ENCODE peak calls at places on chromosomes 3 and 15, in nine cellular contexts. B, A, J, L, H, F, I, N and Z are unnamed samples.

GRCh38 chr3:72149645-72150044 is 364.7 kb upstream of the PROK2 start:
- DNase-seq in N (no peak), L (no peak), H (no peak), J (no peak), I (no peak), A (no peak), F (no peak), B (no peak), Z (no peak)

GRCh38 chr3:73055583-73056364 is 5.7 kb upstream of the EBLN2 start:
- DNase-seq in I (no peak), J (peak), F (no peak), A (no peak), B (no peak), L (no peak), N (no peak), H (no peak), Z (no peak)

GRCh38 chr3:113829576-113830354 is 8.8 kb upstream of the GRAMD1C start:
- DNase-seq in I (no peak), J (no peak), H (no peak), A (no peak), F (no peak), B (no peak), N (no peak), L (no peak), Z (no peak)

GRCh38 chr15:95227235-95227634 is 995.9 kb downstream of the MCTP2 start:
- DNase-seq in N (no peak), L (no peak), I (no peak), A (no peak), B (no peak), F (no peak), H (no peak), J (no peak), Z (no peak)

GRCh38 chr3:124928333-124929202 is 6.0 kb downstream of the MUC13 start:
- DNase-seq in F (peak), L (peak), N (no peak), B (peak), H (peak), J (peak), A (peak), I (peak), Z (peak)

GRCh38 chr3:150059729-150060128 is 89.0 kb upstream of the PFN2 start:
- DNase-seq in L (no peak), A (peak), H (no peak), I (no peak), N (no peak), F (no peak), J (no peak), B (no peak), Z (no peak)

GRCh38 chr3:184582583-184582982 is 21.0 kb downstream of the EPHB3 start:
- DNase-seq in L (no peak), N (no peak), I (peak), H (no peak), B (no peak), F (peak), J (peak), A (no peak), Z (no peak)

GRCh38 chr3:64368163-64369025 is 143.1 kb upstream of the PRICKLE2 start:
- DNase-seq in A (no peak), J (no peak), N (no peak), I (no peak), H (no peak), F (no peak), B (no peak), L (no peak), Z (no peak)

GRCh38 chr3:23712656-23713559 is 92.8 kb upstream of the UBE2E1 start:
- DNase-seq in I (peak), N (no peak), L (no peak), H (no peak), A (peak), J (peak), B (no peak), F (peak), Z (peak)

GRCh38 chr15:51798281-51798680 is 31.2 kb upstream of the TMOD3 start:
- DNase-seq in J (no peak), H (no peak), L (no peak), B (no peak), I (no peak), F (no peak), N (no peak), A (no peak), Z (no peak)

GRCh38 chr3:47250309-47251060 is 32.1 kb downstream of the KIF9 start:
- DNase-seq in F (peak), H (peak), N (no peak), L (no peak), J (peak), B (no peak), A (no peak), I (no peak), Z (no peak)

GRCh38 chr3:185824467-185825378 is at the start of gene IGF2BP2:
- DNase-seq in I (peak), J (peak), N (peak), B (peak), H (peak), F (peak), A (peak), L (peak), Z (peak)

GRCh38 chr3:46857485-46858341 is 5.5 kb downstream of the MYL3 start:
- DNase-seq in H (no peak), I (no peak), L (no peak), N (peak), B (no peak), A (no peak), J (no peak), F (no peak), Z (no peak)

GRCh38 chr3:23859012-23859743 is 53.4 kb downstream of the UBE2E1 start:
- DNase-seq in N (no peak), B (no peak), H (no peak), J (no peak), L (no peak), I (no peak), A (no peak), F (no peak), Z (no peak)

GRCh38 chr15:44082558-44083151 is 112.4 kb downstream of the FRMD5 start:
- DNase-seq in B (no peak), I (no peak), H (no peak), A (peak), L (no peak), F (no peak), J (no peak), N (no peak), Z (no peak)

GRCh38 chr3:120153294-120153693 is 59.0 kb upstream of the GSK3B start:
- DNase-seq in N (no peak), F (peak), J (no peak), H (no peak), I (no peak), L (no peak), A (peak), B (no peak), Z (peak)

GRCh38 chr3:39098473-39099000 is 8.9 kb downstream of the GORASP1 start:
- DNase-seq in L (no peak), B (no peak), F (no peak), J (no peak), I (no peak), H (no peak), A (no peak), N (peak), Z (no peak)

GRCh38 chr3:195209836-195210551 is 61.0 kb downstream of the XXYLT1 start:
- DNase-seq in F (no peak), B (no peak), A (no peak), J (no peak), L (no peak), H (peak), N (peak), I (peak), Z (peak)

GRCh38 chr3:12015627-12016026 is 11.4 kb downstream of the SYN2 start:
- DNase-seq in F (no peak), H (no peak), N (no peak), B (no peak), I (no peak), A (no peak), L (no peak), J (no peak), Z (no peak)

GRCh38 chr15:38226867-38227266 is 25.8 kb upstream of the SPRED1 start:
- DNase-seq in A (peak), L (no peak), H (peak), I (no peak), B (peak), F (peak), N (no peak), J (no peak), Z (peak)

GRCh38 chr3:63951901-63952594 is 39.9 kb upstream of the SCAANT1 start:
- DNase-seq in B (no peak), I (no peak), A (no peak), H (no peak), N (no peak), L (no peak), F (no peak), J (no peak), Z (no peak)

GRCh38 chr3:78368576-78369345 is 1328.9 kb downstream of the ROBO2 start:
- DNase-seq in H (no peak), A (no peak), L (no peak), F (no peak), I (no peak), B (no peak), N (no peak), J (no peak), Z (no peak)

GRCh38 chr15:85411992-85412538 is 31.7 kb downstream of the AKAP13 start:
- DNase-seq in N (no peak), H (no peak), J (no peak), L (no peak), I (no peak), B (no peak), A (peak), F (no peak), Z (no peak)

GRCh38 chr3:196208942-196209695 is 2.1 kb downstream of the ZDHHC19 start:
- DNase-seq in I (no peak), B (no peak), F (no peak), J (no peak), A (no peak), N (no peak), H (no peak), L (no peak), Z (no peak)

DNA sequence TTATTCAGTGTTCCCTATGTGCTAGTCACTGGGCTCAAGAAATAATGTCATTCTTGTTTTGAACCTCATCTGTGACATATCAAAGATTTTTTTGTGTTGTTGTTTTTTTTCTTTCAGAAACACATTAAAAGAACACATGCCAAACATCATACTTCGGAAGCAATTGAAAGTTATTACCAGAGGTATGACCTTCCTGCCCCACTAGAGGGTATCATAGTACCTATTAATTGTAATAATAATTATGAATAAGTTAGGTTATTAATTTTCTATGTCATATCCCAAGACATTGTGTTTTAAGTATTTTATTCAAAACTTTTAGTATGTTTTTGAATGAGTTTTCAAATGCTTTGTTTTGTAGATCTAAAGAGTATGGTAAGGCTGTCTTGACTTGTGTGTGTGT is 65.7 kb downstream of the CDIN1 start:
- DNase-seq in J (no peak), B (no peak), F (no peak), N (no peak), A (no peak), I (no peak), H (no peak), L (no peak), Z (no peak)
- TF ChIP-seq CTCF in J (no peak), B (peak), F (no peak), N (no peak), A (peak), I (no peak), H (no peak), L (no peak), Z (peak)

DNA sequence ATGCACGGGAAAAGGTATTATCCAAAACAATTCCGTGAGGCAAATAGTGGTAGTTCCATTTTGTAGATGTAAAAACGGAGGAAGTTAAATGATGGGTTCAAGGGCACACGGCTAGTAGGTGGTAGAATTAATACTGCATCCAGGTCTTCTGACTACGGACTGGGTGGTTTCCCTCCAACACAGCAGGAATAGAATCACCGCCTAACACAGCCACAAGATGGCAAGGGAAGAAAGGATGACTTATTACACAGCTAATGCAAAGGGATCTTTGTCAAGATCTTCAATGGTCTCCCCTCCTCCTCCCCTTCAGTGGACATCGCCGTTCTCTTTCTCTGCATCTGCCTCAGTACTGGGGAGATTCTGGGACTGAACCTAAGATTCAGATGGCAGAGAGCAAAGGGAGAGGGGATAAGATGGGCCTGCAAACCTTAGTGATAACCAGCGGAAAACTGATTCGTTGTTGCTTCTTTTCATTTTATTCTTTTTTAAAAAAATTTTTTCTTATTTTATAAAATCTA is 574 bp upstream of the TOPBP1 start:
- DNase-seq in N (no peak), F (peak), H (peak), A (peak), B (no peak), I (no peak), L (no peak), J (peak), Z (no peak)
- TF ChIP-seq CTCF in N (no peak), F (peak), H (no peak), A (no peak), B (no peak), I (no peak), L (no peak), J (peak), Z (no peak)

GRCh38 chr15:25438601-25439455 is at the start of gene UBE3A:
- DNase-seq in J (peak), B (peak), I (peak), A (peak), F (peak), N (peak), L (peak), H (peak), Z (peak)
- TF ChIP-seq CTCF in J (peak), B (no peak), I (no peak), A (peak), F (peak), N (no peak), L (no peak), H (peak), Z (peak)

DNA sequence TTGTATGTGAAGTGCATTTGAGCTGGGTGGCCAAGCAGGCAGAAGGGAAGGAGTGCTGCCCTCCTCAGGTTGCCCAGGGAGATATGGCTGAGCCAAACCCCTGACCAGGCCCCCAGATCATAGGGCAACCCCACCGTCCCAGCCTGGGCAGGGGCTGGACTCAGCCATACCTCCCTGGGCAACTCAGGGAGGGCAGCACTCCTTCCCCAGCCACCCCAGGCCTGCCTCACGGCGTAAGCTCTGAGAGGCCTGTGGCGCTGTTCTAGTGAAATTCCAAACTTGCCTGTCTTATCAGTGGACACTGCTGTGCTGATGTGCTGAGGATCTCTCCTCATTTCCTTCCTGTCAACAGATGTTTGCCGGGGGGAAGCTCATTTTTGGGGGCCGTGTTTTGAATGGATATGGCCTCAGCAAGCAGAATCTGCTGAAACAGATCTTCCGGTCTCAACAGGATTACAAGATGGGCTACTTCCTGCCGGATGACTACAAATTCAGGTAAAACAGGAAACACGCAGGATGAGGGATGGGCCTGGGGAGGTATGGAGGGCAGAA is 57.6 kb upstream of the FGD5 start:
- DNase-seq in I (no peak), H (no peak), L (no peak), B (no peak), A (no peak), N (no peak), J (peak), F (no peak), Z (no peak)
- TF ChIP-seq CTCF in I (no peak), H (no peak), L (no peak), B (no peak), A (no peak), N (no peak), J (peak), F (no peak), Z (no peak)

GRCh38 chr3:157354722-157355121 is 81.9 kb upstream of the PTX3 start:
- DNase-seq in L (no peak), H (peak), B (no peak), I (no peak), N (no peak), F (no peak), A (no peak), J (no peak), Z (no peak)
- TF ChIP-seq CTCF in L (no peak), H (no peak), B (peak), I (no peak), N (no peak), F (peak), A (peak), J (peak), Z (peak)

GRCh38 chr15:59746777-59747176 is 57.7 kb upstream of the BNIP2 start:
- DNase-seq in J (no peak), N (no peak), H (no peak), F (no peak), B (no peak), A (no peak), I (no peak), L (no peak), Z (no peak)

GRCh38 chr15:59751552-59752413 is 62.7 kb upstream of the BNIP2 start:
- DNase-seq in A (no peak), H (no peak), N (no peak), I (no peak), B (no peak), L (no peak), F (no peak), J (no peak), Z (no peak)
- TF ChIP-seq CTCF in A (peak), H (no peak), N (no peak), I (no peak), B (peak), L (no peak), F (peak), J (peak), Z (no peak)

DNA sequence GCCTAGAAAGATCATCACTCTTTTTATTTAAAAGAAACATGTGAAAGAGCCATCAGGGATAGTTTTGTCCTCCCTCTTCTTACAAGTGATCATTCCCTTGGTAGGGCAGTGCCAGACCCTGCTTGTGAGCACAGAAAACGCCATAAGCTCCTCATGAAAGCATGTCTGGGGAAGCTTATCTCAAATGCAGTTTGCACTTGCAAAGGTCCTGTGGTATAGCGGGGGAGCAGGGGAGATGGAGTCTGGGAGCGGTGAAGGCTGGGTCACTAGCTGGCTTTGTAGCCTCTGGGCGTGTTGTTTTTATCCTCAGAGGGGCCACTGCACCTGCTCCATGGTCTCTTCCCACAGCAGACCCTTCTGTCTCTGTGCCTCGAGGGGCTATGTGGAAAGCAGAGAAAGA is 141.9 kb downstream of the IGF1R start:
- DNase-seq in I (no peak), F (no peak), L (no peak), B (no peak), N (no peak), J (no peak), H (no peak), A (no peak), Z (no peak)
- TF ChIP-seq CTCF in I (no peak), F (no peak), L (no peak), B (no peak), N (no peak), J (no peak), H (no peak), A (no peak), Z (no peak)

GRCh38 chr3:134249442-134249841 is 1.2 kb downstream of the RYK start:
- DNase-seq in A (no peak), I (no peak), N (no peak), F (no peak), J (no peak), H (no peak), L (no peak), B (no peak), Z (no peak)
- TF ChIP-seq CTCF in A (no peak), I (no peak), N (no peak), F (no peak), J (no peak), H (no peak), L (no peak), B (no peak), Z (no peak)

GRCh38 chr3:48320994-48321393 is 12.5 kb downstream of the SPINK8 start:
- DNase-seq in L (no peak), J (no peak), N (no peak), A (no peak), F (no peak), I (no peak), B (no peak), H (no peak), Z (no peak)
- TF ChIP-seq CTCF in L (no peak), J (no peak), N (no peak), A (no peak), F (no peak), I (no peak), B (no peak), H (no peak), Z (no peak)